ENCODE peak calls at places on chromosomes 1 and 21, in five cellular contexts. E is brain microvascular endothelial cell; W is upper lobe of left lung; M is CD8-positive, alpha-beta T cell; K is fibroblast of villous mesenchyme. A is an unnamed sample.

GRCh38 chr1:14055442-14056225 is 355.6 kb downstream of the PRDM2 start:
- DNase-seq in E (no peak), W (no peak), M (no peak), K (peak), A (no peak)

GRCh38 chr1:39288735-39289465 is 84.4 kb downstream of the MACF1 start:
- DNase-seq in E (peak), W (no peak), M (no peak), K (peak), A (no peak)

GRCh38 chr1:159056069-159056698 is 20.4 kb downstream of the AIM2 start:
- DNase-seq in E (no peak), W (no peak), M (no peak), K (no peak), A (no peak)

GRCh38 chr1:234613128-234613875 is 3.3 kb upstream of the IRF2BP2 start:
- DNase-seq in E (peak), W (no peak), M (no peak), K (peak), A (peak)

GRCh38 chr1:168477792-168478191 is 66.0 kb downstream of the XCL2 start:
- DNase-seq in E (no peak), W (no peak), M (no peak), K (no peak), A (no peak)

GRCh38 chr1:228309548-228310067 is 97.0 kb downstream of the TRIM11 start:
- DNase-seq in E (no peak), W (no peak), M (no peak), K (no peak), A (no peak)

GRCh38 chr21:40640427-40640826 is 206.5 kb downstream of the DSCAM start:
- DNase-seq in E (no peak), W (no peak), M (no peak), K (no peak), A (no peak)

GRCh38 chr1:206735553-206736031 is 35.0 kb upstream of the IL19 start:
- DNase-seq in E (peak), W (no peak), M (no peak), K (peak), A (no peak)

GRCh38 chr1:61285371-61285885 is 203.1 kb downstream of the NFIA start:
- DNase-seq in E (no peak), W (no peak), M (no peak), K (no peak), A (no peak)

GRCh38 chr21:36015096-36015495 is 45.2 kb downstream of the SETD4 start:
- DNase-seq in E (no peak), W (no peak), M (no peak), K (no peak), A (no peak)

GRCh38 chr1:230867119-230867902 is 1.0 kb downstream of the C1orf198 start:
- DNase-seq in E (no peak), W (no peak), M (no peak), K (no peak), A (no peak)

GRCh38 chr21:44969965-44970755 is 30.3 kb downstream of the SLX9 start:
- DNase-seq in E (peak), W (peak), M (no peak), K (peak), A (no peak)

GRCh38 chr1:11761988-11762406 is at the start of gene C1orf167:
- DNase-seq in E (no peak), W (no peak), M (no peak), K (no peak), A (no peak)

GRCh38 chr1:47184090-47184735 is 5.6 kb downstream of the PDZK1IP1 start:
- DNase-seq in E (no peak), W (no peak), M (no peak), K (no peak), A (no peak)

GRCh38 chr1:156259805-156260204 is 11.9 kb upstream of the PAQR6 start:
- DNase-seq in E (no peak), W (no peak), M (no peak), K (peak), A (no peak)
- TF ChIP-seq CTCF in E (peak), W (no peak), M (no peak), K (peak), A (no peak)

GRCh38 chr1:28134651-28135207 is 41.8 kb downstream of the PTAFR start:
- DNase-seq in E (no peak), W (no peak), M (no peak), K (no peak), A (no peak)

GRCh38 chr1:28135910-28136635 is 40.4 kb downstream of the PTAFR start:
- DNase-seq in E (no peak), W (no peak), M (no peak), K (no peak), A (no peak)

GRCh38 chr1:28136636-28137613 is 39.6 kb downstream of the PTAFR start:
- DNase-seq in E (no peak), W (no peak), M (no peak), K (peak), A (no peak)

GRCh38 chr1:28141685-28142084 is 34.8 kb downstream of the PTAFR start:
- DNase-seq in E (no peak), W (no peak), M (no peak), K (no peak), A (no peak)

DNA sequence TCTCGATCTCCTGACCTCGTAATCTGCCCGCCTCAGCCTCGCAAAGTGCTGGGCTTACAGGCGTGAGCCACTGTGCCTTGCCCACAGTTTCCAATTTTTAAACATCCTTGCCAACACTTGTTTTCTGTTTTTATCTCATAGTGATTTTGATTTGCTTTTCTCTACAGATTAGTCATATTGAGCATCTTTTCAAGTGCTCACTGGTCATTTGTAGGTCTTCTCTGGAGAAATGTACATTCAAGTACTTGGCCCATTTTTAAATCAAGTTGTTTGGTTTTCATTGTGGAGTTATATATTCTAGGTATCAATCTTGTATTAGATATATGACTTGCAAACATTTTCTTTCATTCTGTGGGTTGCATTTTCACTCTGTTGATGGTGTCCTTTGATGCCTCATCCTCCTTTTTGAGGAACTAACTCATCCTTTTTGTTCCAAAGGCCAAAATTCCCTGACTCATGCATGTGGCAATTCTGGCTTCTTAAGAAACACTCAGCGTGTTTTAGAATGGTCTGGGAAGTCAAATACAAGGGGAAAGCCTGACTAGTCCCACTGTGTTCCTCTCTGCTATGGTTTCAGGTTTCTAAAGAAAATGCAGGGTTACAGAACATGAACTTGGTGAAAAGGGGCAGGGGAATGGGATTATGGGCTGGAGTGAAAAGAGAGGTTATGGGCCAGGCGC is 37.3 kb downstream of the PTAFR start:
- DNase-seq in E (no peak), W (peak), M (no peak), K (peak), A (no peak)
- H3K4me3 ChIP-seq in E (no peak), W (no peak), M (no peak), K (no peak), A (no peak)

DNA sequence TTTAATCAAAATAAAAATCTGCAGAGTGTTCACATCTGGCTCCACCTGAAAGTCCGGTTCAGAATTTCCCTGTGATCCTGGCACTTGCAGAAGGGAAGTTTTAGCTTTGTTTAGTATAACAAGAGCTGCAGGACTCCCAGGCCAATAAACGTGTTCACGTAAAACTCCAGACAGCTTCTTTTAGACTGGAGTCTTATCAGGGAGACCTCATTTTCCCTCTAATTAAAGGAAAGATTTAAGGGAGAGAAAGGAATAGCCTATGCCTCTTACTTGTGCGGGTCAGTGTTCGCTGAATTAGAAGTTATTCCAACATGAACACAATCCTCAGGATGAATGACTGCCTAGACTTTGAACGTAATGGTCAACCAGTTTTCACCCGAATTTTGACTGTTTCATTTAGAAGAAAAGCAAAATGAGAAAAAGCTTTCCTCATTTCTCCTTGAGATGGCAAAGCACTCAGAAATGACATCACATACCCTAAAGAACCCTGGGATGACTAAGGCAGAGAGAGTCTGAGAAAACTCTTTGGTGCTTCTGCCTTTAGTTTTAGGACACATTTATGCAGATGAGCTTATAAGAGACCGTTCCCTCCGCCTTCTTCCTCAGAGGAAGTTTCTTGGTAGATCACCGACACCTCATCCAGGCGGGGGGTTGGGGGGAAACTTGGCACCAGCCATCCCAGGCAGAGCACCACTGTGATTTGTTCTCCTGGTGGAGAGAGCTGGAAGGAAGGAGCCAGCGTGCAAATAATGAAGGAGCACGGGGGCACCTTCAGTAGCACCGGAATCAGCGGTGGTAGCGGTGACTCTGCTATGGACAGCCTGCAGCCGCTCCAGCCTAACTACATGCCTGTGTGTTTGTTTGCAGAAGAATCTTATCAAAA is 202.1 kb upstream of the SGIP1 start:
- DNase-seq in E (peak), W (peak), M (peak), K (peak), A (peak)
- TF ChIP-seq CTCF in E (peak), W (no peak), M (no peak), K (peak), A (peak)

GRCh38 chr1:112638109-112638426 is 18.4 kb downstream of the CAPZA1 start:
- DNase-seq in E (no peak), W (no peak), M (no peak), K (no peak), A (no peak)
- H3K4me3 ChIP-seq in E (no peak), W (no peak), M (no peak), K (no peak), A (no peak)

DNA sequence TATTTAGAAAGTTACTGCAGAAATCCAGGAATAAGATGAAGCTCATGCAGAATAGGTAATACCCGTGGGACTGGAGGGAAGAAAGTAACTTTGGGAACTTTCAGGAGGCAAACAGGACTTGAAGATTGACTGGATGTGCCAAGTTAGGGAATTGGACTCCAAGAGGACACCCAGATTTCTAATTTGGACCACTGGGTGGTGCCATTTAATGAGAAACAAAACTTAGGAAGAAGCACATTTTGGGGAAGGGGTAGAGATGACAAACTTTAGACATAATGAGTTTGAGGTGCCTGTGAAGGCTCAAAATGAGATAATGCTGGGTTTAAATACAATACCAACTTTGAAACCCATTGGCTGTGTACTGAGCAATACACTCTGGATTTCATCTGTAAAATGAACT is 3.3 kb upstream of the B4GALT3 start:
- DNase-seq in E (no peak), W (no peak), M (no peak), K (peak), A (no peak)
- TF ChIP-seq CTCF in E (peak), W (no peak), M (peak), K (peak), A (peak)

DNA sequence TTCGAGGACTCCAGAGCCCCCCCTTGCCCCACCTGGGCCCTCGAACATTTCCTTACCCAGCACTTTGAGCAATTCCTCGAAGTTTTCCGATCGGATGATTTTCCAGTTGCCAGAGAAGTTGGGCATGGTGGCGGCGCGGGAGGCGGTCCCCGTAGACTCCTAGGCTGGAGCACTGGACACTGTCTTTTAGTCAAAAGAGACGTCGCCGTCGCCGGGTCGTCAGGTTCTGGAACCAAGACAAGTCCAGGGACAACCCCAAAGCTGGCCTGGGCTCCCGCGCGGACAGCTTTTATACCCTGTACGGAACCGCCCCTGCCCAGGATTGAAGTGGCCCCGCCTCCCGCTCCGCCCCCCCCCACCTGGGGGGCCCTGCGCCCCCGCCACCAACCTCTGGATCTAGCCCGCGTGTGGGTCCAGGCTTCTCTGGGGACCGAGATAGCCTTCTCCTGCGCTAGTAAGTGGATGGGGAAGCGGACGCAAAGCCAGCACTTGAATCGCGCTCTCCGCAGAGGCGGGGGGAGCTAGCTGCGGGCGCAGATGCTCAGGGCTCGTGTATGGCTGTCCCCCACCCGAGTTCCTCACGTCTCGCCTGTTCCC is at the start of gene CRABP2:
- DNase-seq in E (no peak), W (no peak), M (no peak), K (peak), A (no peak)
- H3K4me3 ChIP-seq in E (peak), W (peak), M (peak), K (peak), A (peak)

A was measured in AG04449.